ENCODE peak calls at places on chromosomes 4 and X, in four cellular contexts. One of them, this sample, is unnamed. For H3K27me3 and H4K20me1, the result is how much of the 10 kb centered on the place peaks cover.

GRCh38 chrX:137707348-137707747 is 141.4 kb downstream of the ZIC3 start:
- DNase-seq in K562: no peak
- DNase-seq in GM12878: no peak
- DNase-seq in HepG2: no peak
- DNase-seq in this sample: no peak

GRCh38 chrX:47143894-47144625 is 442 bp downstream of the NDUFB11 start:
- DNase-seq in K562: peak
- DNase-seq in GM12878: peak
- DNase-seq in HepG2: no peak
- DNase-seq in this sample: peak

GRCh38 chrX:151984328-151984727 is 9.9 kb upstream of the GABRE start:
- DNase-seq in GM12878: no peak
- DNase-seq in K562: no peak
- DNase-seq in HepG2: peak
- DNase-seq in this sample: no peak

GRCh38 chr4:7160439-7160838 is 31.9 kb upstream of the SORCS2 start:
- DNase-seq in K562: no peak
- DNase-seq in GM12878: no peak
- DNase-seq in HepG2: no peak
- DNase-seq in this sample: no peak

GRCh38 chr4:156329779-156330178 is 376.1 kb upstream of the CTSO start:
- DNase-seq in K562: no peak
- DNase-seq in HepG2: no peak
- DNase-seq in GM12878: no peak
- DNase-seq in this sample: no peak

GRCh38 chr4:137360701-137361213 is 171.5 kb downstream of the PCDH18 start:
- DNase-seq in HepG2: no peak
- DNase-seq in GM12878: no peak
- DNase-seq in K562: no peak
- DNase-seq in this sample: no peak

GRCh38 chr4:97950836-97951235 is 192.4 kb downstream of the STPG2 start:
- DNase-seq in K562: no peak
- DNase-seq in GM12878: no peak
- DNase-seq in HepG2: no peak
- DNase-seq in this sample: no peak

GRCh38 chr4:163866728-163867313 is 372.3 kb downstream of the TMA16 start:
- DNase-seq in GM12878: no peak
- DNase-seq in HepG2: no peak
- DNase-seq in K562: no peak
- DNase-seq in this sample: no peak

GRCh38 chr4:56288663-56289062 is 98.6 kb downstream of the AASDH start:
- DNase-seq in K562: no peak
- DNase-seq in GM12878: no peak
- DNase-seq in HepG2: no peak
- DNase-seq in this sample: no peak

GRCh38 chr4:24394041-24394440 is 190.3 kb downstream of the DHX15 start:
- DNase-seq in K562: no peak
- DNase-seq in GM12878: no peak
- DNase-seq in HepG2: no peak
- DNase-seq in this sample: peak

DNA sequence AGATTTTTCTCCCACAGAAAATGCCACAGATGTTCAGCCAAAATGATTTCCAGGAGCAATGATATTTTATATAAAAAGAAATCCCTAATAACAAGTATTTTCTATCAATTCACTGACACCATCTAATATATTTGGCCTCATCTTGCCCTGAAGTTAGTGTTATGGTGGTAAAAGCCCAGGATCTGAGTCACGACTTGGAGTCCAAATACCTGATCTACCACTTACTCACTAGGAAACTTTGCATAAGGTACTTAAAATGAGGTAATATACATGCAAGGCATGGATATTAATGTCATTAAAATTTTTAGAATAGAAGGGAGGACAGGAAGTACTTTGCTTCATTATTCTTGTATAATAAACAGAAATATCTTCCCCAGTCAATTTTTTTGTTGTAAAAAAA is 16.3 kb downstream of the PPP3CA start:
- DNase-seq in K562: no peak
- DNase-seq in GM12878: no peak
- DNase-seq in HepG2: no peak
- DNase-seq in this sample: no peak
- TF ChIP-seq JUNB in K562: no peak
- TF ChIP-seq JUNB in GM12878: no peak
- TF ChIP-seq JUNB in HepG2: no peak
- TF ChIP-seq JUNB in this sample: no peak

DNA sequence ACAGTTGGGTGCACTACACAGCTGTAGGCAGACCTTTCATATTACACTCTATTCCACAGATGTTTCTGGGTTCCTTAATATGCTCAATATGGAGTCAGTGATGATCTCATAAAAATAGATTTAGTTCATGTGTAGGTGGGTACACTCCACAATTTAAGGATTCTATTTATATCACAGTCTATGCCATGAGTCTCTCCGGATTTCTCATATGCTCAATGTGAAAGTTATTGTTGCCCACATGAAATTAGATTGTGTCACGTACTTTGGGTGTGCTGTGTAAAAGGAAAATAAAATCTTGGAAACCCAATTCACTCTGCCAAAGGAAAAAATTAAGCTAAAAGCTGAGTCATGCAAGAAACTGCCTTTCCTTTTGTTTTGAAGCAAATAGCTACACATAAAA is 32.5 kb upstream of the TASL start:
- DNase-seq in K562: no peak
- DNase-seq in GM12878: no peak
- DNase-seq in HepG2: no peak
- DNase-seq in this sample: no peak
- H3K27me3 ChIP-seq in K562: under half
- H3K27me3 ChIP-seq in GM12878: under half
- H3K27me3 ChIP-seq in HepG2: under half
- H3K27me3 ChIP-seq in this sample: under half

GRCh38 chr4:2482192-2482591 is 13.3 kb downstream of the RNF4 start:
- DNase-seq in K562: no peak
- DNase-seq in HepG2: no peak
- DNase-seq in GM12878: no peak
- DNase-seq in this sample: no peak

GRCh38 chr4:2480649-2481048 is 11.7 kb downstream of the RNF4 start:
- DNase-seq in K562: no peak
- DNase-seq in HepG2: no peak
- DNase-seq in GM12878: no peak
- DNase-seq in this sample: no peak

GRCh38 chr4:2483237-2483636 is 14.3 kb downstream of the RNF4 start:
- DNase-seq in GM12878: no peak
- DNase-seq in K562: no peak
- DNase-seq in HepG2: no peak
- DNase-seq in this sample: no peak

GRCh38 chr4:2482693-2483092 is 13.8 kb downstream of the RNF4 start:
- DNase-seq in K562: no peak
- DNase-seq in HepG2: peak
- DNase-seq in GM12878: peak
- DNase-seq in this sample: no peak

GRCh38 chr4:2478220-2478619 is 9.3 kb downstream of the RNF4 start:
- DNase-seq in GM12878: no peak
- DNase-seq in HepG2: no peak
- DNase-seq in K562: no peak
- DNase-seq in this sample: no peak
- H4K20me1 ChIP-seq in GM12878: under half
- H4K20me1 ChIP-seq in HepG2: half or more
- H4K20me1 ChIP-seq in K562: half or more
- H4K20me1 ChIP-seq in this sample: half or more

DNA sequence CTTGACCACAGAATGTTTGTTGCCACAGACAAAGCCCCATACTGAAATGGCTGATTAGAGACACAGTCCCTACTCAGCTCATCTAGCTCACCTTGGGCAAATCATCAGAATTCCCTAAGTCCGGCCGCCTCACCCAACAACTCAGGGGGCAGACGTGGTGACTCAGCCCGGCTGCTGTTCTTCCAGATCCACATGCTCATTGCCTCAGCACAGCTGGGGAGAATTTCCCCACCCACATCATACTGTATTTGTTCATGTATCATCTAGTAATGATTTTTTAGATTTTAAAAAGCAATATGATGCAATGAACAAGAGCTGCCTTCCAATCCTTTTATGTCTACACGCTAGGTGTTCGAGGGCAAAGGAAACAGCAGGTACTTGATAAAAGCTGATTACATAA is 333.8 kb upstream of the TENM3 start:
- DNase-seq in HepG2: no peak
- DNase-seq in GM12878: no peak
- DNase-seq in K562: no peak
- DNase-seq in this sample: no peak
- TF ChIP-seq JUNB in HepG2: no peak
- TF ChIP-seq JUNB in GM12878: no peak
- TF ChIP-seq JUNB in K562: no peak
- TF ChIP-seq JUNB in this sample: no peak

DNA sequence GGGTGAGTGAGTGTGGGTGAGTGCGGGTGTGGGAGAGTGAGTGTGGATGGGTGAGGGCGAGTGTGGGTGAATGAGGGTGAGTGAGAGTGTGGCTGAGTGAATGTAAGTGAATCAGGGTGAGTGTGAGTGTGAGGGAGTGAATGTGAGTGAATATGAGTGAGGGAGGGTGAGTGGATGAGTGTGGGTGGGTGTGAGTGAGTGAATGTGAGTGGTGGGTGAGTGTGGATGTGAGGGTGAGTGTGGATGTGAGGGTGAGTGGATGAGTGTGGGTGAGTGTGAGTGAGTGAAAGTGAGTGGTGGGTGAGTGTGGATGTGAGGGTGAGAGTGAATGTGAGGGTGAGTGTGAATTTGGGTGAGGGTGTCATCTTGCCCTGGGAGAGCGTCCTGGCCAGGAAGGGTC is 67.5 kb downstream of the TRIML1 start:
- DNase-seq in K562: no peak
- DNase-seq in GM12878: no peak
- DNase-seq in HepG2: no peak
- DNase-seq in this sample: no peak
- H3K27me3 ChIP-seq in K562: under half
- H3K27me3 ChIP-seq in GM12878: under half
- H3K27me3 ChIP-seq in HepG2: under half
- H3K27me3 ChIP-seq in this sample: under half

GRCh38 chrX:153697924-153698865 is 10.5 kb downstream of the SLC6A8 start:
- DNase-seq in GM12878: no peak
- DNase-seq in K562: no peak
- DNase-seq in HepG2: no peak
- DNase-seq in this sample: no peak
- H4K20me1 ChIP-seq in GM12878: under half
- H4K20me1 ChIP-seq in K562: under half
- H4K20me1 ChIP-seq in HepG2: under half
- H4K20me1 ChIP-seq in this sample: under half

DNA sequence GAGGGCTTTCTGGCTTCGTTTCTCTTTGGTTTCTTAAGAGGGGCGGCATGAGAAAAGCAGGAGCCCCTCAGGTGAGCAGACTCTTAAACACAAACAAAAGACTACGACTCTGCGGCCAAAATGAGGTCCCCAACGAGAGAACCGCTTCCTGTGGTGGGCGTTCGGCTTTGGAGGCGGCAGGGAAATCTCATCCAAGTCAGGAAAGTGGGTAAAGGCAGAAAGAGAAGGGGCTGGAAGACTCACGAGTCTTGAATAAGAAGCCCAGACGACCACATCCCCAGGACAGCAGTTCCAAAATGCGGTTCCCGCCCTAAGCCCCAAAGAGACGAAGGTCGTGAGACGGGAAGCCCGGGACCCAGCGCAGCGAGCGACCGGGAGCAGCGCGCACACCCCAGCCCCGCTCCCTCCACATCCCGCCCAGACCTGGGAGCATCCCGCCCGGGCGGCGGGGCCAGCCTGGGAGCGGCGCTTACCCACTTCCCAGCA is 386 bp downstream of the UGDH start:
- DNase-seq in K562: no peak
- DNase-seq in GM12878: no peak
- DNase-seq in HepG2: no peak
- DNase-seq in this sample: peak
- TF ChIP-seq JUNB in K562: no peak
- TF ChIP-seq JUNB in GM12878: no peak
- TF ChIP-seq JUNB in HepG2: no peak
- TF ChIP-seq JUNB in this sample: no peak

DNA sequence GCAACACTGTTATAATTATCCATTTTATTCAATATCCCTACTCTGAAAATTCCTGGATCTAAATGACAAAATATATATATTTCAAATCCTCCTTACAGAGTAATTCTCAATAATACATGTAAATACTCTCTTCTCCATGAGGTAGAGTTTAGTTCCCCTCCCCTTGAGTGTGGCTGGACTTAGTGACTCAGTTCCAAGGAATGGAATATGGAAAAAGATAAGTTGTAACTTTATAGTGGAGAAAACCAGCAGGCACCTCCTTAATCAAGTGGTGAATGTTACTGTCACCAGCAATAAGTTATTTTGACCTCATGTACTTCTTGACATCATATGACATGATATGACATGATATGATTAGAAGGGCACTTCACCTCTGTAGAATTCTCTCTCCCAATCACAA is 302.0 kb downstream of the RAB28 start:
- DNase-seq in GM12878: no peak
- DNase-seq in HepG2: no peak
- DNase-seq in K562: no peak
- DNase-seq in this sample: no peak
- H3K27me3 ChIP-seq in GM12878: under half
- H3K27me3 ChIP-seq in HepG2: under half
- H3K27me3 ChIP-seq in K562: under half
- H3K27me3 ChIP-seq in this sample: under half

GRCh38 chr4:186680649-186681048 is 43.0 kb downstream of the FAT1 start:
- DNase-seq in K562: no peak
- DNase-seq in HepG2: no peak
- DNase-seq in GM12878: no peak
- DNase-seq in this sample: no peak

GRCh38 chr4:186676531-186677158 is 47.0 kb downstream of the FAT1 start:
- DNase-seq in K562: no peak
- DNase-seq in HepG2: no peak
- DNase-seq in GM12878: no peak
- DNase-seq in this sample: peak
- H4K20me1 ChIP-seq in K562: under half
- H4K20me1 ChIP-seq in HepG2: under half
- H4K20me1 ChIP-seq in GM12878: under half
- H4K20me1 ChIP-seq in this sample: under half